ENCODE peak calls at places on chromosomes 3 and 15, in four cellular contexts. H, E, W and X are unnamed samples.

GRCh38 chr3:97910931-97911351 is 61.3 kb downstream of the RIOX2 start:
- DNase-seq in W (no peak), E (no peak), H (no peak), X (no peak)

GRCh38 chr3:189637755-189638154 is 6.6 kb downstream of the TP63 start:
- DNase-seq in H (no peak), W (no peak), E (no peak), X (no peak)

GRCh38 chr3:69547457-69548014 is 161.6 kb upstream of the FRMD4B start:
- DNase-seq in H (no peak), W (no peak), E (no peak), X (no peak)

GRCh38 chr3:110198717-110199587 is 861.6 kb upstream of the DPPA4 start:
- DNase-seq in E (no peak), H (no peak), W (no peak), X (no peak)

GRCh38 chr15:68347392-68347791 is 69.8 kb downstream of the FEM1B start:
- DNase-seq in E (no peak), W (no peak), H (no peak), X (no peak)

GRCh38 chr3:133136114-133137041 is 98.2 kb downstream of the TMEM108 start:
- DNase-seq in W (no peak), E (peak), H (no peak), X (no peak)

GRCh38 chr15:32844118-32844711 is 126.4 kb downstream of the GREM1 start:
- DNase-seq in H (no peak), W (no peak), E (no peak), X (no peak)

GRCh38 chr15:34855893-34856292 is 60.5 kb upstream of the ACTC1 start:
- DNase-seq in H (peak), E (no peak), W (no peak), X (no peak)

GRCh38 chr3:194748229-194748628 is 62.5 kb downstream of the FAM43A start:
- DNase-seq in H (no peak), E (no peak), W (no peak), X (no peak)

GRCh38 chr3:54968546-54969172 is 40.8 kb upstream of the LRTM1 start:
- DNase-seq in H (no peak), E (no peak), W (no peak), X (no peak)